ENCODE peak calls at places on chromosome 6, in six cellular contexts. I is CD8-positive, alpha-beta memory T cell; H is testis; P is cardiac muscle cell; Z is heart right ventricle; R is pancreas. D is an unnamed sample.

GRCh38 chr6:73738367-73739028 is 42.5 kb downstream of the CD109 start:
- DNase-seq in I (no peak), H (no peak), P (no peak), Z (no peak), R (no peak), D (no peak)

GRCh38 chr6:104527761-104528415 is 331.8 kb downstream of the HACE1 start:
- DNase-seq in I (no peak), H (peak; percentile 15), P (peak; percentile 72), Z (no peak), R (no peak), D (no peak)

GRCh38 chr6:101296184-101296583 is 97.3 kb upstream of the GRIK2 start:
- DNase-seq in I (no peak), H (no peak), P (peak; percentile 3), Z (no peak), R (no peak), D (no peak)

GRCh38 chr6:3524461-3524860 is 67.6 kb upstream of the SLC22A23 start:
- DNase-seq in I (no peak), H (no peak), P (no peak), Z (no peak), R (no peak), D (no peak)

GRCh38 chr6:169950558-169950957 is 199.1 kb downstream of the ERMARD start:
- DNase-seq in I (no peak), H (no peak), P (peak; percentile 17), Z (no peak), R (no peak), D (no peak)

GRCh38 chr6:52815167-52816092 is 11.8 kb upstream of the GSTA1 start:
- DNase-seq in I (peak; percentile 11), H (peak; percentile 70), P (peak; percentile 63), Z (peak; percentile 9), R (peak; percentile 33), D (no peak)

GRCh38 chr6:25413506-25413905 is 134.3 kb downstream of the CARMIL1 start:
- DNase-seq in I (no peak), H (no peak), P (peak; percentile 57), Z (peak; percentile 16), R (no peak), D (no peak)

GRCh38 chr6:33702345-33702977 is 9.0 kb downstream of the UQCC2 start:
- DNase-seq in I (no peak), H (peak; percentile 74), P (peak; percentile 69), Z (no peak), R (no peak), D (no peak)

GRCh38 chr6:154430494-154430919 is 73.9 kb upstream of the IPCEF1 start:
- DNase-seq in I (no peak), H (no peak), P (no peak), Z (no peak), R (no peak), D (no peak)

GRCh38 chr6:135170238-135170637 is 10.9 kb upstream of the MYB start:
- DNase-seq in I (no peak), H (no peak), P (no peak), Z (no peak), R (no peak), D (no peak)

GRCh38 chr6:143843689-143844405 is 709 bp downstream of the LTV1 start:
- DNase-seq in I (no peak), H (no peak), P (peak; percentile 38), Z (no peak), R (no peak), D (no peak)

GRCh38 chr6:24943774-24944173 is 8.0 kb upstream of the RIPOR2 start:
- DNase-seq in I (no peak), H (no peak), P (no peak), Z (no peak), R (no peak), D (no peak)

GRCh38 chr6:45630801-45631200 is 253.1 kb upstream of the SUPT3H start:
- DNase-seq in I (no peak), H (no peak), P (no peak), Z (no peak), R (no peak), D (no peak)

GRCh38 chr6:15916581-15916980 is 212.3 kb upstream of the MYLIP start:
- DNase-seq in I (no peak), H (no peak), P (no peak), Z (no peak), R (no peak), D (no peak)

GRCh38 chr6:168867247-168868102 is 386.2 kb downstream of the THBS2 start:
- DNase-seq in I (no peak), H (no peak), P (no peak), Z (no peak), R (no peak), D (no peak)

GRCh38 chr6:39865011-39865888 is 69.0 kb downstream of the MOCS1 start:
- DNase-seq in I (no peak), H (peak; percentile 92), P (peak; percentile 74), Z (peak; percentile 76), R (peak; percentile 71), D (no peak)

GRCh38 chr6:39062014-39062740 is 13.6 kb downstream of the GLP1R start:
- DNase-seq in I (no peak), H (no peak), P (no peak), Z (no peak), R (no peak), D (no peak)

GRCh38 chr6:164086326-164086887 is 671.9 kb downstream of the QKI start:
- DNase-seq in I (no peak), H (no peak), P (no peak), Z (no peak), R (no peak), D (no peak)

GRCh38 chr6:164085086-164085485 is 670.6 kb downstream of the QKI start:
- DNase-seq in I (no peak), H (no peak), P (no peak), Z (no peak), R (no peak), D (no peak)

GRCh38 chr6:164087870-164088269 is 673.4 kb downstream of the QKI start:
- DNase-seq in I (no peak), H (no peak), P (no peak), Z (no peak), R (no peak), D (no peak)

DNA sequence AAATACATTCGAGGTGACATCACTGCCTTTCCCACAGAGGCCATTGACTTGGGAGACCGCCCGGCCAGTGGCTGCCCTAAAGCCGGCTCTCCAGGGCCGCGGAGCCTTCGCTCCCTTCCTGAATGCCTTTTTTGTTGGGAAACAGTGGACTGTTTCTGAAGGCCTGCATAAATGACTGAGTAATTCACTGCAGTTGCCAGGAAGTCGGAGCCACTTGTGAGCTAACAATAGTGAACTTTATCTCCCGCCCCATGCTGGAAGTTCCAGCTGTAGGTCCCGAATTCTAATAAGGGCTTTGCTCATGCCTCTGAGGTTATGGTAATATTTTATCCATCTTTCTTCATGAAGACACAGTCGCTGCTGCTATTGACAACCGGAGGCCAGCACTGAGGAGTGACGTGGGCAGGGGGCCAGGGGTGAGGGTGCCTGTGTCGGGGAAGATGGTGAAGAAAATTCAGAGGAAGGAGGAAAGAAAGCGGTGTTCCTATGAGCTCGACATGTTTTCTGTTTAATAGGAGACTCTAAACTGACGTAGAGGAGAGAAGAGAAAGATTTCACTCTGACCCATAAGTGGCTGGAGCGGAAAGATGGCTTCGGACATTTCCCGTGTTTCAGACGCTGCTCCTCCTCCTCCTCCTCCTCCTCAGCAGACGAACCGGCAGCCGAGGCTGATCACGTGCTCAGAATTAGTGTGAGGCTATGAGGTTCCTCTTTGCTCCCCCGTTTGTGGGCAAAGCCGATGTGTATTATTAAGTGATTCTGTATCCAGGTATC is 671.2 kb downstream of the QKI start:
- DNase-seq in I (no peak), H (no peak), P (peak; percentile 96), Z (peak; percentile 85), R (no peak), D (no peak)
- H3K27ac ChIP-seq in I (no peak overlapping the region), H (no peak overlapping the region), P (no peak overlapping the region), Z (peak overlapping the region; percentile 92), R (peak overlapping the region; percentile 69), D (no peak overlapping the region)

GRCh38 chr6:84766118-84766683 is 1.8 kb upstream of the TBX18 start:
- DNase-seq in I (no peak), H (no peak), P (peak; percentile 76), Z (no peak), R (no peak), D (no peak)

GRCh38 chr6:84763397-84764331 is 734 bp downstream of the TBX18 start:
- DNase-seq in I (no peak), H (peak; percentile 33), P (peak; percentile 96), Z (peak; percentile 25), R (no peak), D (no peak)

GRCh38 chr6:84762941-84763396 is 1.4 kb downstream of the TBX18 start:
- DNase-seq in I (no peak), H (peak; percentile 26), P (no peak), Z (no peak), R (no peak), D (no peak)

GRCh38 chr6:84762220-84762940 is 2.0 kb downstream of the TBX18 start:
- DNase-seq in I (no peak), H (no peak), P (peak; percentile 70), Z (no peak), R (no peak), D (no peak)

DNA sequence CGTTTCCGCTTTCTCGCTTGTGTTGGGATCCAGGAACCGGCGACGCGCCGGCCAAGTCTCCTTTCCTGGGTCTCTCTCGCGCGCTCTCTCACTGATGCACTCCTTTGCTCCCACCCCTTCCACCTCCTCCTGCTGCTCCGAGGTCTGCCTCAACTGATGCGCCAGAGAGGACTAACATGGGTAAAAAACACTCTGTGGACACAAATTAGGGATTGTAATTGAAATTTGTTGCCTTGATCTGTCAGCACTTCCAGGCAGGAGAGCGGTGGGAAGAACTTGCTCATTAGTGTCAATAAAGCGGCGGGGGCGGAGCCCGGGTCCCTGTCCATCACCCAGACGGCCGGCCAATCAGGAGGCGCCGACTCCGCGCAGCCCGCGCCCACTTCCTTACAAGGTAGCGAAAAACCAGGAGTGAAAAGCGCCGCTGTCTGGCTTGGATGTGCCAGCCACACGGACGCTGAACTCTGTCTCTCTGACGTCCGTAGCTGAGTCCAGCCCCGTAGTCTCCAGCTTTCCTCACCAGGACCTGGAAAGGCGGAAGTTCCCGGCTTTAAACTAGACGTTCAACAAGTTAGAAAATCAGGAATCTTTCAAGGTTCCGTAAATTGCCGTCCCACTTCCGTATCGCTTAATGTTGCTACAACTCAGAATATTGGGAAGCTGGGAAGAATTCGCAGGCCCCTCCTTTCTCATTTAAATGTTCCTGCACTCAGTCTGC is at the start of gene TBX18:
- DNase-seq in I (no peak), H (peak; percentile 95), P (peak; percentile 100), Z (peak; percentile 88), R (peak; percentile 55), D (no peak)
- H3K27me3 ChIP-seq in I (peaks cover 12% of the 10 kb centered on the region), H (peaks cover 9% of the 10 kb centered on the region), P (peaks cover 100% of the 10 kb centered on the region), Z (peaks cover 100% of the 10 kb centered on the region), R (peaks cover 63% of the 10 kb centered on the region), D (peaks cover 39% of the 10 kb centered on the region)

DNA sequence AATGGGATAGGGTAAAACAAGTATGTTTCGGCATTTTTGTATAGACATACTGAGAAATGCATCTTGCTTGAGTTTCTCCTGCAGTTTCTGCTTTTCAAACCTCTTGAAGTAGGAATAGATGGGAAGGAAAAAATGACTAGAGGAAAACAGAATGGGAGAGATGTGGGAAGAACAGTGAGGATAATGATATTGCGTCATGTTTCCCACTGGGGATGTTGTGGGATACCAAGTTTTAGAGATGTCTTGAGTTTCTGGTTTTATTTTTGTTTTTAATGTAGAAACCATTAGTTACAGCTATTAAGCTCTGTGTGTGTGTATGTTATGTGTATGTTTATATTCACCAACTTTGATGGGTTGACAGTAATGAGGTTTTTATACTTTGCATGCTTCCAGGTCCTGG is 24.6 kb downstream of the POLH start:
- DNase-seq in I (no peak), H (no peak), P (no peak), Z (no peak), R (no peak), D (no peak)
- H3K36me3 ChIP-seq in I (peaks cover 13% of the 10 kb centered on the region), H (no peaks in the 10 kb centered on the region), P (peaks cover 21% of the 10 kb centered on the region), Z (peaks cover 21% of the 10 kb centered on the region), R (peaks cover 11% of the 10 kb centered on the region), D (peaks cover 34% of the 10 kb centered on the region)

GRCh38 chr6:136437246-136437645 is 113.0 kb downstream of the MAP7 start:
- DNase-seq in I (no peak), H (no peak), P (no peak), Z (no peak), R (no peak), D (no peak)
- H3K27ac ChIP-seq in I (no peak overlapping the region), H (no peak overlapping the region), P (no peak overlapping the region), Z (no peak overlapping the region), R (no peak overlapping the region), D (no peak overlapping the region)